ENCODE peak calls at places on chromosomes 7 and 10, in four cellular contexts. S, Y, V and Z are unnamed samples.

GRCh38 chr10:72243822-72244437 is 27.9 kb upstream of the ASCC1 start:
- DNase-seq in V (peak; percentile 38), S (peak; percentile 95), Y (no peak), Z (no peak)

GRCh38 chr10:32256613-32257437 is 90.1 kb downstream of the EPC1 start:
- DNase-seq in Y (peak; percentile 65), V (peak; percentile 63), S (peak; percentile 60), Z (peak; percentile 54)

GRCh38 chr7:112337892-112338291 is 112.4 kb upstream of the IFRD1 start:
- DNase-seq in V (no peak), Y (no peak), S (no peak), Z (no peak)

GRCh38 chr7:117612637-117613036 is 132.8 kb downstream of the CFTR start:
- DNase-seq in V (no peak), S (no peak), Y (no peak), Z (no peak)

GRCh38 chr10:67606572-67606971 is 89.4 kb downstream of the CTNNA3 start:
- DNase-seq in Y (no peak), S (peak; percentile 89), V (no peak), Z (peak; percentile 71)

GRCh38 chr10:55497893-55498499 is 697.0 kb upstream of the PCDH15 start:
- DNase-seq in V (no peak), S (no peak), Y (no peak), Z (no peak)

GRCh38 chr10:1183033-1183396 is 126.8 kb downstream of the WDR37 start:
- DNase-seq in V (no peak), Y (no peak), S (no peak), Z (no peak)

GRCh38 chr10:55867848-55868247 is 493.2 kb downstream of the ZWINT start:
- DNase-seq in Y (no peak), S (no peak), V (no peak), Z (no peak)

GRCh38 chr7:1027285-1028043 is 16.9 kb upstream of the GPR146 start:
- DNase-seq in V (no peak), Y (peak; percentile 56), S (peak; percentile 51), Z (no peak)

GRCh38 chr7:47581821-47582747 is at the start of gene TNS3:
- DNase-seq in S (peak; percentile 74), V (peak; percentile 60), Y (peak; percentile 66), Z (no peak)

GRCh38 chr10:110003524-110003885 is 4.3 kb upstream of the ADD3 start:
- DNase-seq in S (no peak), V (no peak), Y (no peak), Z (no peak)

GRCh38 chr7:50656141-50656895 is 91.1 kb upstream of the DDC start:
- DNase-seq in S (no peak), Y (no peak), V (no peak), Z (no peak)

GRCh38 chr7:141695803-141696289 is 6.1 kb downstream of the DENND11 start:
- DNase-seq in V (no peak), Y (no peak), S (no peak), Z (peak; percentile 79)

GRCh38 chr7:22586101-22586805 is 86.3 kb upstream of the STEAP1B start:
- DNase-seq in S (no peak), Y (no peak), V (no peak), Z (no peak)

GRCh38 chr7:64908358-64908757 is 5.3 kb downstream of the ZNF273 start:
- DNase-seq in V (no peak), S (no peak), Y (no peak), Z (no peak)

GRCh38 chr7:3260425-3260762 is 40.7 kb upstream of the SDK1 start:
- DNase-seq in V (no peak), Y (no peak), S (peak; percentile 65), Z (no peak)

GRCh38 chr10:3783721-3784432 is 1.1 kb downstream of the KLF6 start:
- DNase-seq in Y (peak; percentile 62), V (peak; percentile 78), S (peak; percentile 76), Z (no peak)

GRCh38 chr10:120854388-120854787 is 3.2 kb downstream of the WDR11 start:
- DNase-seq in S (no peak), V (no peak), Y (no peak), Z (no peak)

DNA sequence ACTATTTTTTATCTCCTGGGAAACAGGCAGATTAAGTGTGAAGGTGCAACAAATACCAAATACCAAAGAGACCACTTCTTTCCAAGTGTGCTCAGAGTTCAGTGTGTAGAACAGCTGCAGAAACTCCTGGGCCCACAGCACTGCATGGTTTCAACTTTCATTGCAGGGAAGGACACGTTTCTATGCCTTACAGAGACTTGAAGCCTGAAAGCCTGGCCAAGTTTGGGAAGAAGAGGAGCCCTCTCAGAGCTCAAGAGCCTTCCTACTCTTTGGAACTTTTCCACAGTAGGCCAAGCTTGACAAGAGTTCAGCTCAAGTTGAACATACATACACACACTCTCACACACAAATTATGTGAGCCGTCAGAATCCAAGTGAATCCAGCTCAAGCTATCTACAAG is 2.5 kb downstream of the HOXA4 start:
- DNase-seq in V (no peak), Y (no peak), S (no peak), Z (no peak)
- H3K27ac ChIP-seq in V (no peak overlapping the region), Y (no peak overlapping the region), S (no peak overlapping the region), Z (peak overlapping the region; percentile 99)

DNA sequence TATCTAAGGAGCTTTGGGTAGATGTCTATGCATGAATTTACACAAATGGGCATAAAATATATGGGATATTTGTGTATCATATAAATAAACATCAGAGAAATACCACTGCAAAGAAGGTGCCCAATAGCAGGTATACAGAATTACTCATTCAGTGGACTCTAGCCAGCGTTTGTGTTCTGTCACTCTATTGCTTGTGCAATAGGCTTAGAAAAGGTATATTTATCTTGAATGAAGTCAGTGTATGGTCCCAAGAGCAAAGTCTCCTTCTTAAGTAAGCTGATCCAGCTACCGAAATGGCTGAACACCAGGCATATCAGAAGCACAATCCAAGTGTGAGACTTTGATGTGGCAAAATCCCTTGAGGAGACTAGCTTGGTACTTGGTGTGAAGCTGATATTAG is 1058.4 kb downstream of the SORCS1 start:
- DNase-seq in V (no peak), S (no peak), Y (no peak), Z (no peak)
- H3K27ac ChIP-seq in V (no peak overlapping the region), S (no peak overlapping the region), Y (no peak overlapping the region), Z (no peak overlapping the region)

GRCh38 chr7:150988230-150989226 is 2.3 kb upstream of the NOS3 start:
- DNase-seq in Y (peak; percentile 86), V (peak; percentile 77), S (peak; percentile 43), Z (no peak)
- H3K27ac ChIP-seq in Y (no peak overlapping the region), V (peak overlapping the region; percentile 85), S (no peak overlapping the region), Z (no peak overlapping the region)

DNA sequence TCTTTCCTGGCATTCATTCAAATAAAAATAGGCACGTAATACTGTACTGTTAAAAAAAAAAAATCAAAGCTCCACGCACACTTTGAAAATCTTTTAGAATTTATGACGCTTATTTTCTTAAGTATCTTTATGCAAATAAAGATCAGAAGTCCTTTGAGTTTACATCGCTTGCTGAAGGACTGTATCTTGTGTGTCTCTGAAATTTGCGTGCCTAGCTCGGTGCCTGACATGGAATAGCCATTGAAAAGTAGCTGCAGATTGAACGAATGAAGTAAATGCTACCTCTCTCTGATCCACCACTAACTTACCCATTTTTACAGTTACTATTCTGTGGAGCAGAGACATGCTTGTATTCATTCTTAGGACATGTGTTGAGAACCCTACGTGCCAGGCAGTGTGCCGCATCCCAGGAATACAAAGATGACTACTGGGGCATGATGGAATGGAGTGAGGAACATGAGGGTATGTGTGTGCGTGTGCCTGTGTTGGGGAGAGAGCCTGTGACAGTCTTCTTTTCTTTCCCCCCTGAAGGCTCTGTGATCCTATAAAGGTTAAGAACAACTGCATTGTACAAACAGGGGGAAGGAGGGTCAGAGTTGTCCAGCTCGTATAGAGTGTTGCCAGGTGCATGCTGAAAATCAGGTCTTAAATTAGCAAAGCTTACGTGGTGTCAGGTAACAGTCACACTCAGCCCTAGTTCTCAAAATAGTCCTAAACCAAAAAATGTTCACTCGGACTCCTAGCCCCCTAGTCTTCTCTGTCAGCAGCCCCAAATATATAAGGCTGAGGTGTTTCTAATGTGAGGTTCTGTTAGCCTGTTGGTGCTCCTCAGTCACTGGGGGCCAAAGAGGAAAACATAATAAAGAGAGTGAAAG is 161.8 kb downstream of the CELF2 start:
- DNase-seq in S (no peak), Y (no peak), V (no peak), Z (no peak)
- H3K27ac ChIP-seq in S (no peak overlapping the region), Y (no peak overlapping the region), V (peak overlapping the region; percentile 11), Z (no peak overlapping the region)